ENCODE peak calls at places on chromosomes 16 and 17, in nine cellular contexts. X is endothelial cell of umbilical vein, H is K562, I is SK-N-MC, G is GM12878, R is stomach, A is prostate gland, D is GM23338, J is HepG2. Z is an unnamed sample.

GRCh38 chr17:73799781-73800627 is 155.8 kb upstream of the SDK2 start:
- DNase-seq in H (no peak), G (no peak), D (no peak), A (no peak), X (no peak), I (no peak), R (no peak), J (no peak), Z (no peak)

GRCh38 chr16:63131503-63131902 is 1095.3 kb upstream of the CDH8 start:
- DNase-seq in I (no peak), X (no peak), J (no peak), R (no peak), A (no peak), G (no peak), D (no peak), H (no peak), Z (no peak)

GRCh38 chr17:64406321-64407200 is 15.9 kb upstream of the PECAM1 start:
- DNase-seq in J (peak), H (peak), R (no peak), D (peak), G (no peak), I (no peak), X (peak), A (no peak), Z (no peak)

GRCh38 chr17:27433521-27433920 is 22.7 kb upstream of the KSR1 start:
- DNase-seq in J (no peak), A (no peak), H (no peak), X (no peak), G (no peak), D (no peak), I (no peak), R (no peak), Z (no peak)

GRCh38 chr17:78226752-78227454 is 4.5 kb upstream of the TMEM235 start:
- DNase-seq in I (no peak), J (no peak), G (no peak), R (no peak), X (peak), A (no peak), D (no peak), H (no peak), Z (peak)

GRCh38 chr17:48483471-48484131 is 47.2 kb downstream of the HOXB1 start:
- DNase-seq in A (peak), J (no peak), D (peak), I (no peak), R (no peak), X (no peak), H (no peak), G (no peak), Z (peak)

GRCh38 chr17:34163681-34164080 is 91.4 kb upstream of the CCL2 start:
- DNase-seq in H (peak), G (no peak), X (no peak), D (peak), I (no peak), R (no peak), J (peak), A (no peak), Z (no peak)

GRCh38 chr17:49871211-49871610 is 23.3 kb upstream of the TAC4 start:
- DNase-seq in G (no peak), R (peak), X (no peak), J (no peak), I (no peak), H (no peak), A (peak), D (no peak), Z (no peak)

GRCh38 chr17:17024778-17025300 is 17.4 kb upstream of the MPRIP start:
- DNase-seq in H (no peak), I (no peak), J (no peak), D (no peak), R (no peak), G (no peak), A (no peak), X (no peak), Z (no peak)

GRCh38 chr16:87936375-87937230 is at the start of gene CA5A:
- DNase-seq in I (no peak), J (peak), G (no peak), X (no peak), H (no peak), D (no peak), R (no peak), A (no peak), Z (no peak)

GRCh38 chr17:71472809-71473789 is 647.7 kb upstream of the SOX9 start:
- DNase-seq in D (peak), H (peak), R (no peak), I (peak), X (no peak), G (no peak), J (peak), A (peak), Z (no peak)

GRCh38 chr16:89657442-89658220 is at the start of the genes CHMP1A and SPATA33:
- DNase-seq in H (peak), R (peak), D (peak), I (no peak), G (peak), A (peak), X (peak), J (peak), Z (peak)

GRCh38 chr16:55475919-55476318 is 3.1 kb upstream of the MMP2 start:
- DNase-seq in A (no peak), X (no peak), G (no peak), I (no peak), J (no peak), D (no peak), R (no peak), H (no peak), Z (no peak)
- TF ChIP-seq POLR2AphosphoS5 in A (no peak), X (no peak), G (no peak), I (no peak), J (no peak), D (no peak), R (no peak), H (no peak), Z (no peak)

GRCh38 chr16:3003582-3004270 is 9.0 kb upstream of the CLDN9 start:
- DNase-seq in X (peak), I (peak), J (peak), R (peak), G (peak), A (peak), D (peak), H (peak), Z (peak)
- TF ChIP-seq POLR2AphosphoS5 in X (peak), I (no peak), J (no peak), R (peak), G (no peak), A (peak), D (peak), H (no peak), Z (no peak)

GRCh38 chr16:60367739-60368138 is 1633.6 kb upstream of the GOT2 start:
- DNase-seq in J (no peak), D (no peak), G (no peak), H (no peak), I (no peak), A (no peak), X (no peak), R (no peak), Z (no peak)
- TF ChIP-seq POLR2AphosphoS5 in J (no peak), D (no peak), G (no peak), H (no peak), I (no peak), A (no peak), X (no peak), R (no peak), Z (no peak)

GRCh38 chr17:81867123-81867951 is 3.8 kb downstream of the ARHGDIA start:
- DNase-seq in J (peak), H (no peak), X (no peak), G (no peak), D (peak), R (peak), I (no peak), A (no peak), Z (peak)
- TF ChIP-seq POLR2AphosphoS5 in J (peak), H (peak), X (no peak), G (no peak), D (peak), R (no peak), I (peak), A (no peak), Z (no peak)

GRCh38 chr16:3458278-3458851 is 14.9 kb downstream of the NAA60 start:
- DNase-seq in A (no peak), I (no peak), R (no peak), H (peak), X (peak), G (no peak), D (peak), J (no peak), Z (peak)
- TF ChIP-seq POLR2AphosphoS5 in A (no peak), I (no peak), R (no peak), H (no peak), X (no peak), G (no peak), D (no peak), J (no peak), Z (no peak)

DNA sequence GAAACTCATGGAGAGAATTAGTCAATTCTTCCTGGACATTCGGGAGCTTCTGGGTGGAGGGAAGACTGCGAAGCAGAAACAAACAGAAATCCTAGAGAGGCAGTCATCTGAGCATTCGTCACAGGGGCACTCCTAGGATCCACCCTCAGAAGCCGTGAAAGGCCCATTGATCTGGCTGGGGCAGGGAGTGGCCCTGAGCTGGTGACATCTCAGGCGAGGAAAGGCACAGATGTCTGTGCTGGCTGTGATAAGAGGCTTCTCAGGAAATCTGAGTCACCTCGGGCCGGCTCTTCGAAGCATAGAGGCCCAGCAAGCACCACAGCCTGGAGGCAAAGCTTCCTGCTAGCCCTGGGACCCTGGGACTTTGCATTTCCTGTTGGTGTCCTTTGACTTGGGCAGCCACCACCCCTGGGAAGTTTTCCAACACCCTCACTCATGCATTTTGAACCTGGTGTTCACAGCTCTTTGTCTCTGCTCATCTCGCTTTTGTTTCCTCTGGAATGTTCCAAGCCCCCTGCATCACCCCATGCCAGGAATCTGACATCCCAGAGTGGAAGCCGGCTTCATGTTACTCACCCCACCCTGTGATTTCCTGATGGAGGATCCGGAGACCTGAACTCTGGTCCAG is 23.3 kb upstream of the CDRT4 start:
- DNase-seq in J (no peak), A (no peak), D (peak), R (no peak), G (no peak), H (peak), X (peak), I (no peak), Z (peak)
- TF ChIP-seq POLR2AphosphoS5 in J (no peak), A (no peak), D (no peak), R (no peak), G (no peak), H (peak), X (peak), I (no peak), Z (peak)

DNA sequence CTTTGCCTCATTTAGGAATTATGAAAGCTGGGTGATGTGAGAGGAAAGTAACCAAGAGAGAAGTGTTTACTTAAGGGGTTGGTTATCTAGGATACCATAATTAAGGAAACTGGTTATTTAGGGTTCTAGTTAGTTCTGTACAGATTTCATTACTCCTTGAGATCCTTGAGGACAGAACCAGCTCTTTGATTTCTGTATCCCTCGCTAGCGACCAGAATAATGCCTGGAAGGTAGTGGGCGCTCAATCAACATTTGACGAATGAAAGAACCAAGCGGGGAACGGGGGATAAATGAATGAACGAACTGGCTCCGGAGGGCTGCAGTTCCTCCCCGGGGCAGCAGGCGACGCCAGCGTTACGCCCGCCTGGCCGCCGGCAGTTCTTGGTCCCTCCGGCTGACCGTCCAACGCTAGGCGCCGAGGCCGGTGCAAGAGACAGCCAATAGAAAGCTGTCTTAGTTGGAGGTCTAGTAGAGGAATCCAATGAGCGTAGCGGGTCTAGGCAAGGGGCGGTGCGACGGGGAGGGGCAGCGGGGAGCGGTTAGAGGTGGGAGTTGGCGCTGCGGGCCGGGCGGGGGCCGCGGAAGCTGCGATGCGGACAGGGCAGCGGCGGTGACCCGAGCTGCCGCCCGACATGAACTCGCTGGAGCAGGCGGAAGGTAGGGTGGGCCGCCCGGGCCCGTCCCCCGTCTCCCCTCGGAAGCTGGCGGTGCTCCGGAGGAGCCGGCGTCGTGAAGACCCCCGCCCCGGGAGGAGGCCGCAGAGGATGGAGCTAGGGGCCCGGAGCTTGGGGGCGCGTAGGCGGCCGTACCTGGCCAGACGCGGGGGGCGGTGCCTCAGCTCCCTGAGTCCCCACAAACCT is at the start of gene CNEP1R1:
- DNase-seq in I (peak), X (peak), A (peak), G (peak), D (peak), J (peak), H (peak), R (peak), Z (peak)
- TF ChIP-seq POLR2AphosphoS5 in I (peak), X (peak), A (peak), G (peak), D (peak), J (peak), H (peak), R (peak), Z (peak)

DNA sequence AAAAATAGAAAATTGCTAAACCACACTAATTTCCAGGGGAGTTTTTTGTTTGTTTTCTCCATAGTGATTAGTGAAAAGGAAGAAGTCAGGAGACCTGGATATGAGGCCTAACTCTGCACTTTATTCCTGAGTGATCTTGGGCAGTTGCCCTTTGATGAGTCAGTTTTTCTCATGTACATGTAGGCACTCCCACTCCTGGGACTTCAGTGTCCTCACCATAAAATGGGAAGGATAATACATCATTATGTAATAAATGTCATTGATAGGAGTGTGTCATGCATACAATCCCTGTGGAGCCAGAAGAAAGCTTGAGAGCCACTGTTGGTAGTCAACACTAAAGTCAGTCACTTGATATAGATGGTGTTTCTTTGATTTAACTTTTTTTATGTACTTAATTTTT is 32.5 kb downstream of the WIPF2 start:
- DNase-seq in D (no peak), A (peak), I (no peak), H (no peak), R (no peak), J (no peak), G (no peak), X (peak), Z (peak)
- TF ChIP-seq POLR2AphosphoS5 in D (no peak), A (peak), I (no peak), H (no peak), R (no peak), J (no peak), G (no peak), X (no peak), Z (peak)

GRCh38 chr17:54956802-54957201 is 11.7 kb downstream of the COX11 start:
- DNase-seq in J (no peak), G (no peak), H (no peak), I (no peak), D (peak), A (no peak), R (no peak), X (no peak), Z (no peak)
- TF ChIP-seq POLR2AphosphoS5 in J (no peak), G (no peak), H (no peak), I (peak), D (no peak), A (no peak), R (no peak), X (no peak), Z (no peak)

GRCh38 chr16:28254158-28254557 is 38.2 kb upstream of the SBK1 start:
- DNase-seq in G (no peak), X (no peak), R (no peak), A (no peak), D (no peak), J (no peak), I (no peak), H (no peak), Z (no peak)
- TF ChIP-seq POLR2AphosphoS5 in G (no peak), X (no peak), R (no peak), A (no peak), D (no peak), J (no peak), I (no peak), H (no peak), Z (no peak)

Z was measured in transverse colon.